ENCODE peak calls at places on chromosomes 4 and X, in six cellular contexts. U is activated gamma-delta T cell treated with anti-CD3 and anti-CD28 coated beads, Interleukin-2, amount 50 U/mL, for 16 hours; J is left kidney; E is sciatic nerve; V is posterior cingulate gyrus; K is heart right ventricle. D is an unnamed sample.

GRCh38 chr4:156799121-156799589 is 172.4 kb downstream of the PDGFC start:
- DNase-seq in U (no peak), J (no peak), E (no peak), V (no peak), K (no peak), D (no peak)

GRCh38 chr4:47383829-47384427 is 79.6 kb downstream of the COMMD8 start:
- DNase-seq in U (no peak), J (peak), E (no peak), V (no peak), K (no peak), D (no peak)

GRCh38 chr4:15378055-15378454 is 49.8 kb upstream of the C1QTNF7 start:
- DNase-seq in U (no peak), J (no peak), E (no peak), V (no peak), K (no peak), D (no peak)

GRCh38 chr4:112523764-112524505 is 8.0 kb upstream of the NEUROG2 start:
- DNase-seq in U (peak), J (peak), E (peak), V (peak), K (no peak), D (peak)

GRCh38 chr4:113835005-113835404 is 73.5 kb upstream of the CAMK2D start:
- DNase-seq in U (no peak), J (no peak), E (no peak), V (no peak), K (no peak), D (no peak)

GRCh38 chr4:137956256-137956655 is 285.9 kb downstream of the SLC7A11 start:
- DNase-seq in U (no peak), J (no peak), E (no peak), V (no peak), K (no peak), D (no peak)

GRCh38 chrX:101417981-101418841 is 10.2 kb downstream of the HNRNPH2 start:
- DNase-seq in U (peak), J (peak), E (peak), V (peak), K (peak), D (peak)

GRCh38 chrX:133923113-133923512 is 62.3 kb downstream of the GPC3 start:
- DNase-seq in U (no peak), J (peak), E (no peak), V (no peak), K (no peak), D (no peak)

GRCh38 chr4:7960790-7961655 is 21.4 kb upstream of the AFAP1 start:
- DNase-seq in U (peak), J (peak), E (no peak), V (no peak), K (no peak), D (no peak)

GRCh38 chrX:119374736-119375135 is 24.4 kb upstream of the SLC25A43 start:
- DNase-seq in U (no peak), J (no peak), E (no peak), V (no peak), K (no peak), D (no peak)

GRCh38 chr4:11470709-11471441 is 42.2 kb upstream of the HS3ST1 start:
- DNase-seq in U (no peak), J (peak), E (no peak), V (no peak), K (no peak), D (no peak)

GRCh38 chr4:47862297-47862696 is 24.4 kb upstream of the CORIN start:
- DNase-seq in U (no peak), J (no peak), E (no peak), V (no peak), K (no peak), D (no peak)

GRCh38 chrX:129957241-129958099 is 25.0 kb upstream of the BCORL1 start:
- DNase-seq in U (no peak), J (peak), E (peak), V (peak), K (peak), D (peak)